ENCODE peak calls at places on chromosomes 4 and X, in eight cellular contexts. B is fibroblast of lung, D is GM23248, Z is fibroblast of mammary gland, F is hepatocyte, K is tibial artery, S is heart left ventricle, O is GM23338. J is an unnamed sample.

GRCh38 chrX:101430457-101431078 is 22.5 kb downstream of the HNRNPH2 start:
- DNase-seq in B (no peak), D (peak; percentile 59), Z (peak; percentile 69), F (no peak), K (no peak), S (no peak), O (no peak), J (no peak)

GRCh38 chr4:176359590-176359989 is 39.8 kb downstream of the SPCS3 start:
- DNase-seq in B (peak; percentile 69), D (peak; percentile 87), Z (peak; percentile 94), F (no peak), K (no peak), S (no peak), O (no peak), J (peak; percentile 97)

GRCh38 chr4:54954656-54955388 is 170.6 kb downstream of the KDR start:
- DNase-seq in B (no peak), D (no peak), Z (no peak), F (no peak), K (no peak), S (peak; percentile 10), O (no peak), J (peak; percentile 4)

GRCh38 chr4:182102576-182102975 is 140.6 kb upstream of the TENM3 start:
- DNase-seq in B (no peak), D (no peak), Z (no peak), F (no peak), K (no peak), S (no peak), O (no peak), J (no peak)

GRCh38 chrX:13266641-13267420 is 53.0 kb downstream of the ATXN3L start:
- DNase-seq in B (no peak), D (peak; percentile 46), Z (peak; percentile 78), F (no peak), K (no peak), S (no peak), O (peak; percentile 7), J (no peak)

GRCh38 chr4:171875291-171875690 is 62.1 kb downstream of the GALNTL6 start:
- DNase-seq in B (no peak), D (no peak), Z (no peak), F (no peak), K (no peak), S (no peak), O (peak; percentile 29), J (no peak)

GRCh38 chrX:84907324-84907946 is 96.2 kb upstream of the APOOL start:
- DNase-seq in B (peak; percentile 36), D (peak; percentile 35), Z (peak; percentile 56), F (peak; percentile 25), K (no peak), S (no peak), O (peak; percentile 42), J (no peak)

GRCh38 chr4:106062452-106062875 is 167.2 kb downstream of the NPNT start:
- DNase-seq in B (peak; percentile 88), D (peak; percentile 41), Z (peak; percentile 53), F (no peak), K (no peak), S (no peak), O (no peak), J (peak; percentile 27)

GRCh38 chr4:16582526-16582925 is 315.9 kb downstream of the LDB2 start:
- DNase-seq in B (no peak), D (no peak), Z (no peak), F (no peak), K (no peak), S (no peak), O (peak; percentile 80), J (no peak)

GRCh38 chrX:56826020-56826419 is 97.0 kb downstream of the NBDY start:
- DNase-seq in B (no peak), D (no peak), Z (no peak), F (no peak), K (no peak), S (no peak), O (no peak), J (no peak)

GRCh38 chrX:40966204-40966820 is 118.9 kb upstream of the USP9X start:
- DNase-seq in B (no peak), D (no peak), Z (no peak), F (no peak), K (no peak), S (no peak), O (no peak), J (no peak)

GRCh38 chr4:40628888-40629287 is 776 bp downstream of the RBM47 start:
- DNase-seq in B (no peak), D (peak; percentile 22), Z (no peak), F (no peak), K (no peak), S (no peak), O (peak; percentile 44), J (no peak)
- H3K4me3 ChIP-seq in B (peak overlapping the region; percentile 83), D (peak overlapping the region; percentile 79), Z (peak overlapping the region; percentile 60), F (peak overlapping the region; percentile 58), K (peak overlapping the region; percentile 56), S (no peak overlapping the region), O (peak overlapping the region; percentile 60), J (peak overlapping the region; percentile 49)

DNA sequence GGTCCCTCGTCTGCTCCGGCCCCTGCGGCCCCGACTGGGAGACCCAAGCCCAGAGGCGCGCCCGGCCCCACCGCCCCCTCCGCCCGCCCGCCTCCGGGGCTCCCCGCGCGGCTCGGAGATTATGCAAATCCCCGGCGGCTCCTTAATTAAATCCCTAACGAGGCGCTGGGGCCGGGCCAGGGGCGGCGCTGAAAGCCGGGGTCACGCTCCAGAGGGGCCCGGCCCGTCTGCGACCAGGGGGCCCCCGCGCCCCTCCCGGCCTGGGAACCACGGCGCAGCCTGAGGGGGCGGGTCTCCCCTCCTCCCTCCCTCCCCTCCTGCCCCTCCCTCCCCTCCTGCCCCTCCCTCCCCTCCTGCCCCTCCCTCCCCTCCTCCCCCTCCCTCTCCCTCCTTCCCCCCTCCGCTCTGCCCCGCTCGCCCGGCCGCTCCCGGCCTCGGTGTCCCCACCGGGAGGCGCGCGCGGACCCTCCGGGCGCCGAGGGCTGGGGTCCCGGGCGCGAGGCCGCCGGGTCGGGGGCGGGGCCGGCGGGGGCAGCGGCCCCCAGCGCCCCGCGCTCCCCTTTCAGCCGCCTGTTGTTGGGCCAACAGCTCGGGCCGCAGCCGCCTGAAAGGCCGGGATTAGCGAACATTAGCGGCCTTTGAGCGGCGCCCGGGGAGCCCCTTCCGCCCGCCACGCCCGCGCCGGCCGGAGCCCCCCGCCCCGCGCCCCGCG is 25.9 kb upstream of the FGFR3 start:
- DNase-seq in B (peak; percentile 27), D (peak; percentile 29), Z (peak; percentile 5), F (peak; percentile 84), K (no peak), S (no peak), O (peak; percentile 76), J (no peak)
- H3K4me3 ChIP-seq in B (no peak overlapping the region), D (no peak overlapping the region), Z (peak overlapping the region; percentile 7), F (peak overlapping the region; percentile 16), K (peak overlapping the region; percentile 42), S (no peak overlapping the region), O (peak overlapping the region; percentile 51), J (peak overlapping the region; percentile 30)

GRCh38 chr4:24799196-24799543 is 3.8 kb downstream of the SOD3 start:
- DNase-seq in B (no peak), D (no peak), Z (no peak), F (no peak), K (no peak), S (no peak), O (no peak), J (no peak)

GRCh38 chr4:24801136-24801855 is 5.9 kb downstream of the SOD3 start:
- DNase-seq in B (no peak), D (no peak), Z (no peak), F (no peak), K (no peak), S (no peak), O (no peak), J (no peak)

GRCh38 chr4:24798036-24798610 is 2.8 kb downstream of the SOD3 start:
- DNase-seq in B (no peak), D (no peak), Z (no peak), F (no peak), K (no peak), S (no peak), O (no peak), J (no peak)

GRCh38 chr4:24800273-24800880 is 5.0 kb downstream of the SOD3 start:
- DNase-seq in B (peak; percentile 53), D (peak; percentile 30), Z (peak; percentile 15), F (no peak), K (no peak), S (no peak), O (peak; percentile 56), J (no peak)

DNA sequence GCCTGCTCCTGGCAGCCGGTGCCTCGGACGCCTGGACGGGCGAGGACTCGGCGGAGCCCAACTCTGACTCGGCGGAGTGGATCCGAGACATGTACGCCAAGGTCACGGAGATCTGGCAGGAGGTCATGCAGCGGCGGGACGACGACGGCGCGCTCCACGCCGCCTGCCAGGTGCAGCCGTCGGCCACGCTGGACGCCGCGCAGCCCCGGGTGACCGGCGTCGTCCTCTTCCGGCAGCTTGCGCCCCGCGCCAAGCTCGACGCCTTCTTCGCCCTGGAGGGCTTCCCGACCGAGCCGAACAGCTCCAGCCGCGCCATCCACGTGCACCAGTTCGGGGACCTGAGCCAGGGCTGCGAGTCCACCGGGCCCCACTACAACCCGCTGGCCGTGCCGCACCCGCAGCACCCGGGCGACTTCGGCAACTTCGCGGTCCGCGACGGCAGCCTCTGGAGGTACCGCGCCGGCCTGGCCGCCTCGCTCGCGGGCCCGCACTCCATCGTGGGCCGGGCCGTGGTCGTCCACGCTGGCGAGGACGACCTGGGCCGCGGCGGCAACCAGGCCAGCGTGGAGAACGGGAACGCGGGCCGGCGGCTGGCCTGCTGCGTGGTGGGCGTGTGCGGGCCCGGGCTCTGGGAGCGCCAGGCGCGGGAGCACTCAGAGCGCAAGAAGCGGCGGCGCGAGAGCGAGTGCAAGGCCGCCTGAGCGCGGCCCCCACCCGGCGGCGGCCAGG is 4.3 kb downstream of the SOD3 start:
- DNase-seq in B (no peak), D (peak; percentile 56), Z (no peak), F (no peak), K (no peak), S (no peak), O (peak; percentile 65), J (no peak)
- H3K4me3 ChIP-seq in B (no peak overlapping the region), D (peak overlapping the region; percentile 54), Z (no peak overlapping the region), F (no peak overlapping the region), K (peak overlapping the region; percentile 8), S (no peak overlapping the region), O (peak overlapping the region; percentile 63), J (peak overlapping the region; percentile 7)

GRCh38 chr4:2586502-2586901 is 50.1 kb downstream of the FAM193A start:
- DNase-seq in B (no peak), D (no peak), Z (no peak), F (no peak), K (no peak), S (no peak), O (no peak), J (no peak)

GRCh38 chr4:2579910-2580309 is 43.5 kb downstream of the FAM193A start:
- DNase-seq in B (no peak), D (no peak), Z (no peak), F (no peak), K (no peak), S (no peak), O (no peak), J (no peak)

GRCh38 chr4:2583517-2583916 is 47.1 kb downstream of the FAM193A start:
- DNase-seq in B (peak; percentile 53), D (peak; percentile 66), Z (peak; percentile 48), F (peak; percentile 54), K (no peak), S (no peak), O (no peak), J (peak; percentile 35)

GRCh38 chr4:2587215-2587823 is 50.9 kb downstream of the FAM193A start:
- DNase-seq in B (no peak), D (peak; percentile 23), Z (peak; percentile 25), F (no peak), K (no peak), S (no peak), O (no peak), J (no peak)

DNA sequence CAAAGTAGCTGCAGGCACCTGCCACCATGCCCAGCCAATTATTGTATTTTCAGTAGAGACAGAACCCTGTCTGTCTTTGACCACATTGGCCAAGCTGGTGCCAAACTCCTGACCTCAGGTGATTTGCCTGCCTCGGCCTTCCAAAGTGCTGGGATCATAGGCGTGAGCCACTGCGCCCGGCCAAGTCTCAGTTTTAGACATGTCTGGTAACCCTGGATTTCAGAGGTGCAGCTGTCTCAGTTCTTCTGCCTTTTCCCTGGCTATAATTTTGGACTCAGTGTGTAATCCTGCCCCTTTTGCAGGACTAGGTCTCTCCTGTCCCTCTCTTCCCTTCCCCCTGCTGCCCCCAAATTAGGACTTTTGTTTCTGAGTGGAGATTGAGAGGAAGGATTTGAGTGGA is 46.6 kb downstream of the FAM193A start:
- DNase-seq in B (no peak), D (no peak), Z (no peak), F (no peak), K (no peak), S (no peak), O (no peak), J (no peak)
- H3K4me3 ChIP-seq in B (no peak overlapping the region), D (peak overlapping the region; percentile 16), Z (no peak overlapping the region), F (no peak overlapping the region), K (no peak overlapping the region), S (no peak overlapping the region), O (no peak overlapping the region), J (no peak overlapping the region)